ENCODE peak calls at places on chromosome 15, in four cellular contexts. One of them, this sample, is unnamed.

GRCh38 chr15:66405007-66405406 is 18.3 kb downstream of the MAP2K1 start:
- DNase-seq in K562: no peak
- DNase-seq in WTC11: no peak
- DNase-seq in HCT116: no peak
- DNase-seq in this sample: no peak

GRCh38 chr15:92328207-92328606 is 65.5 kb upstream of the ST8SIA2 start:
- DNase-seq in K562: no peak
- DNase-seq in WTC11: no peak
- DNase-seq in HCT116: no peak
- DNase-seq in this sample: no peak

GRCh38 chr15:61828860-61829513 is 231.3 kb downstream of the VPS13C start:
- DNase-seq in K562: no peak
- DNase-seq in WTC11: no peak
- DNase-seq in HCT116: no peak
- DNase-seq in this sample: no peak

GRCh38 chr15:34883633-34884032 is 85.9 kb downstream of the AQR start:
- DNase-seq in K562: no peak
- DNase-seq in WTC11: no peak
- DNase-seq in HCT116: no peak
- DNase-seq in this sample: no peak

GRCh38 chr15:82972990-82973389 is 13.0 kb upstream of the RAMAC start:
- DNase-seq in K562: no peak
- DNase-seq in WTC11: no peak
- DNase-seq in HCT116: no peak
- DNase-seq in this sample: no peak

GRCh38 chr15:56349554-56349953 is 15.7 kb upstream of the TEX9 start:
- DNase-seq in K562: no peak
- DNase-seq in WTC11: no peak
- DNase-seq in HCT116: no peak
- DNase-seq in this sample: no peak

GRCh38 chr15:66038387-66039116 is 169.3 kb downstream of the RAB11A start:
- DNase-seq in K562: no peak
- DNase-seq in WTC11: no peak
- DNase-seq in HCT116: no peak
- DNase-seq in this sample: no peak

GRCh38 chr15:83571820-83572707 is 81.9 kb upstream of the ADAMTSL3 start:
- DNase-seq in K562: peak; percentile 47
- DNase-seq in WTC11: no peak
- DNase-seq in HCT116: peak; percentile 12
- DNase-seq in this sample: no peak

GRCh38 chr15:65244638-65245037 is 33.4 kb upstream of the CILP start:
- DNase-seq in K562: no peak
- DNase-seq in WTC11: no peak
- DNase-seq in HCT116: no peak
- DNase-seq in this sample: no peak

GRCh38 chr15:33699691-33700447 is 268.4 kb upstream of the CHRM5 start:
- DNase-seq in K562: peak; percentile 27
- DNase-seq in WTC11: no peak
- DNase-seq in HCT116: no peak
- DNase-seq in this sample: peak; percentile 9

GRCh38 chr15:90819390-90819789 is 49.0 kb upstream of the FURIN start:
- DNase-seq in K562: no peak
- DNase-seq in WTC11: no peak
- DNase-seq in HCT116: no peak
- DNase-seq in this sample: no peak

GRCh38 chr15:69060041-69060481 is 45.6 kb downstream of the NOX5 start:
- DNase-seq in K562: no peak
- DNase-seq in WTC11: no peak
- DNase-seq in HCT116: no peak
- DNase-seq in this sample: no peak

GRCh38 chr15:40501487-40501886 is 30.7 kb downstream of the CHST14 start:
- DNase-seq in K562: no peak
- DNase-seq in WTC11: no peak
- DNase-seq in HCT116: no peak
- DNase-seq in this sample: no peak

GRCh38 chr15:75844629-75845390 is 1.6 kb downstream of the UBE2Q2 start:
- DNase-seq in K562: no peak
- DNase-seq in WTC11: no peak
- DNase-seq in HCT116: no peak
- DNase-seq in this sample: no peak

GRCh38 chr15:27249723-27250160 is 278.8 kb downstream of the GABRG3 start:
- DNase-seq in K562: no peak
- DNase-seq in WTC11: no peak
- DNase-seq in HCT116: no peak
- DNase-seq in this sample: no peak

GRCh38 chr15:65530318-65531111 is at the start of gene HACD3:
- DNase-seq in K562: peak; percentile 94
- DNase-seq in WTC11: peak; percentile 89
- DNase-seq in HCT116: peak; percentile 54
- DNase-seq in this sample: peak; percentile 73

GRCh38 chr15:66917904-66918448 is 147.4 kb upstream of the SMAD3 start:
- DNase-seq in K562: no peak
- DNase-seq in WTC11: no peak
- DNase-seq in HCT116: no peak
- DNase-seq in this sample: no peak

GRCh38 chr15:87038404-87038803 is 958.7 kb downstream of the AGBL1 start:
- DNase-seq in K562: no peak
- DNase-seq in WTC11: no peak
- DNase-seq in HCT116: no peak
- DNase-seq in this sample: no peak

GRCh38 chr15:76347507-76348055 is 11.0 kb downstream of the ISL2 start:
- DNase-seq in K562: no peak
- DNase-seq in WTC11: no peak
- DNase-seq in HCT116: no peak
- DNase-seq in this sample: no peak

GRCh38 chr15:64153480-64154367 is 2.2 kb downstream of the SNX22 start:
- DNase-seq in K562: peak; percentile 93
- DNase-seq in WTC11: peak; percentile 96
- DNase-seq in HCT116: peak; percentile 57
- DNase-seq in this sample: peak; percentile 77

GRCh38 chr15:64158363-64159134 is 4.3 kb downstream of the PPIB start:
- DNase-seq in K562: no peak
- DNase-seq in WTC11: no peak
- DNase-seq in HCT116: no peak
- DNase-seq in this sample: no peak

GRCh38 chr15:64157599-64158125 is 5.2 kb downstream of the PPIB start:
- DNase-seq in K562: no peak
- DNase-seq in WTC11: no peak
- DNase-seq in HCT116: no peak
- DNase-seq in this sample: no peak

GRCh38 chr15:64155802-64156651 is 4.5 kb downstream of the SNX22 start:
- DNase-seq in K562: no peak
- DNase-seq in WTC11: no peak
- DNase-seq in HCT116: no peak
- DNase-seq in this sample: no peak

GRCh38 chr15:64156652-64157331 is 5.3 kb downstream of the SNX22 start:
- DNase-seq in K562: no peak
- DNase-seq in WTC11: no peak
- DNase-seq in HCT116: no peak
- DNase-seq in this sample: no peak
- TF ChIP-seq ATF3 in K562: no peak
- TF ChIP-seq ATF3 in WTC11: no peak
- TF ChIP-seq ATF3 in HCT116: no peak
- TF ChIP-seq ATF3 in this sample: no peak

GRCh38 chr15:57432141-57432701 is 55.9 kb downstream of the CGNL1 start:
- DNase-seq in K562: no peak
- DNase-seq in WTC11: peak; percentile 73
- DNase-seq in HCT116: no peak
- DNase-seq in this sample: no peak
- TF ChIP-seq ATF3 in K562: no peak
- TF ChIP-seq ATF3 in WTC11: no peak
- TF ChIP-seq ATF3 in HCT116: no peak
- TF ChIP-seq ATF3 in this sample: no peak

GRCh38 chr15:43516185-43516584 is 1.2 kb upstream of the MAP1A start:
- DNase-seq in K562: peak; percentile 27
- DNase-seq in WTC11: no peak
- DNase-seq in HCT116: no peak
- DNase-seq in this sample: no peak

GRCh38 chr15:43516801-43517353 is 531 bp upstream of the MAP1A start:
- DNase-seq in K562: peak; percentile 20
- DNase-seq in WTC11: no peak
- DNase-seq in HCT116: no peak
- DNase-seq in this sample: no peak

GRCh38 chr15:43513550-43513949 is 3.9 kb upstream of the MAP1A start:
- DNase-seq in K562: no peak
- DNase-seq in WTC11: no peak
- DNase-seq in HCT116: no peak
- DNase-seq in this sample: no peak

GRCh38 chr15:43515731-43516130 is 1.7 kb upstream of the MAP1A start:
- DNase-seq in K562: no peak
- DNase-seq in WTC11: no peak
- DNase-seq in HCT116: no peak
- DNase-seq in this sample: no peak

GRCh38 chr15:43514241-43515057 is 3.0 kb upstream of the MAP1A start:
- DNase-seq in K562: peak; percentile 91
- DNase-seq in WTC11: peak; percentile 39
- DNase-seq in HCT116: no peak
- DNase-seq in this sample: peak; percentile 31
- TF ChIP-seq ATF3 in K562: no peak
- TF ChIP-seq ATF3 in WTC11: no peak
- TF ChIP-seq ATF3 in HCT116: no peak
- TF ChIP-seq ATF3 in this sample: no peak

GRCh38 chr15:84689858-84690257 is 26.1 kb downstream of the SEC11A start:
- DNase-seq in K562: no peak
- DNase-seq in WTC11: no peak
- DNase-seq in HCT116: no peak
- DNase-seq in this sample: no peak

GRCh38 chr15:84690342-84690741 is 25.6 kb downstream of the SEC11A start:
- DNase-seq in K562: no peak
- DNase-seq in WTC11: no peak
- DNase-seq in HCT116: no peak
- DNase-seq in this sample: no peak

GRCh38 chr15:84681822-84682221 is 23.8 kb upstream of the NMB start:
- DNase-seq in K562: no peak
- DNase-seq in WTC11: no peak
- DNase-seq in HCT116: no peak
- DNase-seq in this sample: no peak

GRCh38 chr15:84684092-84684491 is 26.1 kb upstream of the NMB start:
- DNase-seq in K562: no peak
- DNase-seq in WTC11: no peak
- DNase-seq in HCT116: no peak
- DNase-seq in this sample: no peak

DNA sequence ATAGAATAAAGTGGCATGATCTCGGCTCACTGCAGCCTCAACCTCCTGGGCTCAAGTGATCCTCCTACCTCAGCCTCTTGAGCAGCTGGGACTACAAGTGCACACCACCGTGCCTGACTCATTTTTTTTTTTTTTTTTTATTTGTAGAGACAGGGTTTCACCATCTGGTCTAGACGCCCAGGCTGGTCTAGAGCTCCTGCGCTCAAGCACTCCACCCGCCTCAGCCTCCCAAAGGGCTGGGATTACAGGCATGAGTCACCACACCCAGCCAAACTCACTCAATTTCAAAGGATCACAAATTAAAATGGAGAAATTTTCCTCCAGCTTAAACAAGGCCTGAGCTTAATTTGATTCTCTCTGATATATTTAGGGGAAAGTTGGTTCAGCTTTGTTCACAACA is 27.3 kb upstream of the NMB start:
- DNase-seq in K562: peak; percentile 31
- DNase-seq in WTC11: no peak
- DNase-seq in HCT116: peak; percentile 50
- DNase-seq in this sample: no peak
- TF ChIP-seq ATF3 in K562: peak; percentile 59
- TF ChIP-seq ATF3 in WTC11: no peak
- TF ChIP-seq ATF3 in HCT116: no peak
- TF ChIP-seq ATF3 in this sample: no peak

DNA sequence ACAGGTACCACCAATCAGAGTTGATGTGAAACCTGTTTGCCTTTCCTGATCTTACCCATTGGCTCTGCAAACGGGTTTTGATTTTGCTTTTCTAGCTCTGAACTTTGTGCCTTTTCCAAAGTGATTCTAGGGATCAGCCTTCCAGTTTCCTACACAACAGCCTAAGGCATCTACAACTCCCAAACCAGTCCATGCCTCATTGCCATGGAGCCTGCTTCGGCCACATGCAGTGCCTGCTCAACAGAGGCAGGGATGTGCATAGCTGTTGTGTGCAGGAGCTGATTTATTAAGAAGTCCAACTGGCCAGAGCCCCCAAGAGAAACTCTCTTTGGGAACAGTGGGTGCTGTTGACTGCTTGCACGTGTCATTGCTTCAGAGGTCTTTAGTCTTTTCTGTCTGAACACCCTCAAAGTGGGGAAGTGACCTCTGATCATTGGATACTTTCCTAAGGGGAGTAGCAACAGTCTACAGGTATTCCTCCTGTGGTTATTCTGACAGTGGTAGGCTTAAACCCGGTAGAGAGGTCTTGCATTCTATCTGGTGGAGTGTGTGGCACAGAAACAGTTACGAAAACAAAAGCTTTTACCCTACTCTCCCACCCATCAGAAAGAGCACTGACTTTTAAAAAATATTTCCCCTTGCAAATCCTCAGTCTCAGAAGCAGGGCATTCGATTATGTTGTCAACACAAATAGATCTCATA is 36.6 kb upstream of the THSD4 start:
- DNase-seq in K562: no peak
- DNase-seq in WTC11: no peak
- DNase-seq in HCT116: no peak
- DNase-seq in this sample: no peak
- TF ChIP-seq ATF3 in K562: no peak
- TF ChIP-seq ATF3 in WTC11: no peak
- TF ChIP-seq ATF3 in HCT116: no peak
- TF ChIP-seq ATF3 in this sample: no peak